ENCODE peak calls at places on chromosomes 5 and 9, in nine cellular contexts. One of them, this sample, is unnamed.

GRCh38 chr9:75712690-75713089 is 177.8 kb upstream of the PCSK5 start:
- DNase-seq in heart right ventricle: no peak
- DNase-seq in T-cell: no peak
- DNase-seq in heart left ventricle: no peak
- DNase-seq in occipital lobe: no peak
- DNase-seq in midbrain: no peak
- DNase-seq in naive B cell: no peak
- DNase-seq in B cell: no peak
- DNase-seq in neural progenitor cell: no peak
- DNase-seq in this sample: no peak

GRCh38 chr9:26175264-26175663 is 497.0 kb upstream of the TUSC1 start:
- DNase-seq in heart right ventricle: no peak
- DNase-seq in T-cell: no peak
- DNase-seq in heart left ventricle: no peak
- DNase-seq in occipital lobe: no peak
- DNase-seq in midbrain: no peak
- DNase-seq in naive B cell: no peak
- DNase-seq in B cell: no peak
- DNase-seq in neural progenitor cell: no peak
- DNase-seq in this sample: no peak

GRCh38 chr9:116741106-116741740 is 54.1 kb downstream of the TRIM32 start:
- DNase-seq in heart right ventricle: no peak
- DNase-seq in T-cell: no peak
- DNase-seq in heart left ventricle: no peak
- DNase-seq in occipital lobe: no peak
- DNase-seq in midbrain: no peak
- DNase-seq in naive B cell: no peak
- DNase-seq in B cell: no peak
- DNase-seq in neural progenitor cell: no peak
- DNase-seq in this sample: no peak

GRCh38 chr9:36855443-36856315 is 178.4 kb downstream of the PAX5 start:
- DNase-seq in heart right ventricle: no peak
- DNase-seq in T-cell: peak
- DNase-seq in heart left ventricle: no peak
- DNase-seq in occipital lobe: no peak
- DNase-seq in midbrain: no peak
- DNase-seq in naive B cell: no peak
- DNase-seq in B cell: peak
- DNase-seq in neural progenitor cell: peak
- DNase-seq in this sample: peak

GRCh38 chr5:135964670-135965320 is 10.0 kb upstream of the LECT2 start:
- DNase-seq in heart right ventricle: no peak
- DNase-seq in T-cell: no peak
- DNase-seq in heart left ventricle: no peak
- DNase-seq in occipital lobe: no peak
- DNase-seq in midbrain: no peak
- DNase-seq in naive B cell: no peak
- DNase-seq in B cell: no peak
- DNase-seq in neural progenitor cell: no peak
- DNase-seq in this sample: no peak

GRCh38 chr5:84301535-84301934 is 83.1 kb downstream of the EDIL3 start:
- DNase-seq in heart right ventricle: no peak
- DNase-seq in T-cell: no peak
- DNase-seq in heart left ventricle: no peak
- DNase-seq in occipital lobe: no peak
- DNase-seq in midbrain: no peak
- DNase-seq in naive B cell: no peak
- DNase-seq in B cell: no peak
- DNase-seq in neural progenitor cell: no peak
- DNase-seq in this sample: no peak

GRCh38 chr5:132665681-132666080 is 7.7 kb downstream of the IL13 start:
- DNase-seq in heart right ventricle: no peak
- DNase-seq in T-cell: no peak
- DNase-seq in heart left ventricle: no peak
- DNase-seq in occipital lobe: no peak
- DNase-seq in midbrain: no peak
- DNase-seq in naive B cell: no peak
- DNase-seq in B cell: no peak
- DNase-seq in neural progenitor cell: no peak
- DNase-seq in this sample: no peak

GRCh38 chr5:90473321-90474234 is 993 bp downstream of the MBLAC2 start:
- DNase-seq in heart right ventricle: peak
- DNase-seq in T-cell: peak
- DNase-seq in heart left ventricle: peak
- DNase-seq in occipital lobe: peak
- DNase-seq in midbrain: peak
- DNase-seq in naive B cell: peak
- DNase-seq in B cell: no peak
- DNase-seq in neural progenitor cell: peak
- DNase-seq in this sample: peak

GRCh38 chr5:111494350-111494999 is 17.9 kb downstream of the STARD4 start:
- DNase-seq in heart right ventricle: no peak
- DNase-seq in T-cell: no peak
- DNase-seq in heart left ventricle: no peak
- DNase-seq in occipital lobe: no peak
- DNase-seq in midbrain: no peak
- DNase-seq in naive B cell: no peak
- DNase-seq in B cell: no peak
- DNase-seq in neural progenitor cell: no peak
- DNase-seq in this sample: no peak

GRCh38 chr9:108049026-108049591 is 559.5 kb upstream of the KLF4 start:
- DNase-seq in heart right ventricle: no peak
- DNase-seq in T-cell: no peak
- DNase-seq in heart left ventricle: no peak
- DNase-seq in occipital lobe: no peak
- DNase-seq in midbrain: no peak
- DNase-seq in naive B cell: no peak
- DNase-seq in B cell: no peak
- DNase-seq in neural progenitor cell: no peak
- DNase-seq in this sample: no peak

GRCh38 chr5:56183507-56183906 is 49.6 kb downstream of the ANKRD55 start:
- DNase-seq in heart right ventricle: no peak
- DNase-seq in T-cell: no peak
- DNase-seq in heart left ventricle: no peak
- DNase-seq in occipital lobe: no peak
- DNase-seq in midbrain: no peak
- DNase-seq in naive B cell: no peak
- DNase-seq in B cell: no peak
- DNase-seq in neural progenitor cell: no peak
- DNase-seq in this sample: no peak

GRCh38 chr5:124660229-124661093 is 86.0 kb downstream of the ZNF608 start:
- DNase-seq in heart right ventricle: no peak
- DNase-seq in T-cell: no peak
- DNase-seq in heart left ventricle: no peak
- DNase-seq in occipital lobe: no peak
- DNase-seq in midbrain: no peak
- DNase-seq in naive B cell: no peak
- DNase-seq in B cell: no peak
- DNase-seq in neural progenitor cell: peak
- DNase-seq in this sample: no peak

GRCh38 chr9:130526193-130526853 is 53.1 kb upstream of the FUBP3 start:
- DNase-seq in heart right ventricle: no peak
- DNase-seq in T-cell: no peak
- DNase-seq in heart left ventricle: no peak
- DNase-seq in occipital lobe: no peak
- DNase-seq in midbrain: no peak
- DNase-seq in naive B cell: no peak
- DNase-seq in B cell: no peak
- DNase-seq in neural progenitor cell: no peak
- DNase-seq in this sample: no peak

GRCh38 chr5:132225165-132226032 is 2.3 kb downstream of the P4HA2 start:
- DNase-seq in heart right ventricle: peak
- DNase-seq in T-cell: peak
- DNase-seq in heart left ventricle: peak
- DNase-seq in occipital lobe: peak
- DNase-seq in midbrain: no peak
- DNase-seq in naive B cell: no peak
- DNase-seq in B cell: no peak
- DNase-seq in neural progenitor cell: no peak
- DNase-seq in this sample: peak

GRCh38 chr5:138972230-138972629 is 97.1 kb upstream of the LRRTM2 start:
- DNase-seq in heart right ventricle: no peak
- DNase-seq in T-cell: no peak
- DNase-seq in heart left ventricle: no peak
- DNase-seq in occipital lobe: no peak
- DNase-seq in midbrain: no peak
- DNase-seq in naive B cell: no peak
- DNase-seq in B cell: no peak
- DNase-seq in neural progenitor cell: no peak
- DNase-seq in this sample: no peak

GRCh38 chr5:142888469-142889085 is 118.4 kb downstream of the ARHGAP26 start:
- DNase-seq in heart right ventricle: no peak
- DNase-seq in T-cell: no peak
- DNase-seq in heart left ventricle: no peak
- DNase-seq in occipital lobe: no peak
- DNase-seq in midbrain: peak
- DNase-seq in naive B cell: peak
- DNase-seq in B cell: peak
- DNase-seq in neural progenitor cell: peak
- DNase-seq in this sample: no peak

GRCh38 chr9:2493578-2493977 is 128.0 kb upstream of the VLDLR start:
- DNase-seq in heart right ventricle: no peak
- DNase-seq in T-cell: no peak
- DNase-seq in heart left ventricle: no peak
- DNase-seq in occipital lobe: no peak
- DNase-seq in midbrain: no peak
- DNase-seq in naive B cell: no peak
- DNase-seq in B cell: no peak
- DNase-seq in neural progenitor cell: no peak
- DNase-seq in this sample: no peak